ENCODE peak calls at places on chromosomes 2 and 18, in four cellular contexts. N is NB4, P is brain microvascular endothelial cell, V is left lung. G is an unnamed sample.

GRCh38 chr2:207813942-207814341 is 44.2 kb upstream of the FZD5 start:
- DNase-seq in N (no peak), P (no peak), V (no peak), G (no peak)

GRCh38 chr2:119029297-119029696 is 87.3 kb downstream of the MARCO start:
- DNase-seq in N (no peak), P (no peak), V (no peak), G (no peak)

GRCh38 chr2:159712929-159713575 is 746 bp downstream of the MARCHF7 start:
- DNase-seq in N (no peak), P (no peak), V (no peak), G (no peak)

GRCh38 chr2:46805401-46805951 is 110.1 kb downstream of the MCFD2 start:
- DNase-seq in N (no peak), P (no peak), V (no peak), G (no peak)

GRCh38 chr2:65278450-65279030 is 50.9 kb downstream of the ACTR2 start:
- DNase-seq in N (peak; percentile 69), P (peak; percentile 54), V (no peak), G (no peak)

GRCh38 chr18:9969247-9969646 is 55.4 kb downstream of the VAPA start:
- DNase-seq in N (peak; percentile 65), P (no peak), V (peak; percentile 86), G (no peak)

GRCh38 chr2:17441055-17441771 is 77.0 kb downstream of the RAD51AP2 start:
- DNase-seq in N (no peak), P (no peak), V (no peak), G (no peak)

GRCh38 chr2:20604957-20605381 is 45.9 kb downstream of the HS1BP3 start:
- DNase-seq in N (no peak), P (no peak), V (no peak), G (no peak)

GRCh38 chr2:215705771-215706261 is 269.9 kb upstream of the FN1 start:
- DNase-seq in N (no peak), P (no peak), V (no peak), G (no peak)

GRCh38 chr2:56167616-56168015 is 16.2 kb upstream of the CCDC85A start:
- DNase-seq in N (no peak), P (no peak), V (no peak), G (no peak)

GRCh38 chr2:109623297-109623696 is 9.1 kb downstream of the SOWAHC start:
- DNase-seq in N (no peak), P (no peak), V (no peak), G (no peak)

GRCh38 chr2:113200736-113201490 is 27.1 kb downstream of the PSD4 start:
- DNase-seq in N (no peak), P (no peak), V (peak; percentile 28), G (no peak)

GRCh38 chr2:67660871-67661270 is 263.7 kb downstream of the ETAA1 start:
- DNase-seq in N (no peak), P (no peak), V (no peak), G (no peak)

GRCh38 chr2:36889782-36890181 is 76.6 kb downstream of the STRN start:
- DNase-seq in N (peak; percentile 89), P (peak; percentile 89), V (no peak), G (no peak)

GRCh38 chr2:64144057-64145013 is at the start of gene PELI1:
- DNase-seq in N (peak; percentile 98), P (peak; percentile 99), V (peak; percentile 96), G (peak; percentile 92)
- TF ChIP-seq CTCF in N (no peak), P (peak; percentile 27), V (no peak), G (no peak)

DNA sequence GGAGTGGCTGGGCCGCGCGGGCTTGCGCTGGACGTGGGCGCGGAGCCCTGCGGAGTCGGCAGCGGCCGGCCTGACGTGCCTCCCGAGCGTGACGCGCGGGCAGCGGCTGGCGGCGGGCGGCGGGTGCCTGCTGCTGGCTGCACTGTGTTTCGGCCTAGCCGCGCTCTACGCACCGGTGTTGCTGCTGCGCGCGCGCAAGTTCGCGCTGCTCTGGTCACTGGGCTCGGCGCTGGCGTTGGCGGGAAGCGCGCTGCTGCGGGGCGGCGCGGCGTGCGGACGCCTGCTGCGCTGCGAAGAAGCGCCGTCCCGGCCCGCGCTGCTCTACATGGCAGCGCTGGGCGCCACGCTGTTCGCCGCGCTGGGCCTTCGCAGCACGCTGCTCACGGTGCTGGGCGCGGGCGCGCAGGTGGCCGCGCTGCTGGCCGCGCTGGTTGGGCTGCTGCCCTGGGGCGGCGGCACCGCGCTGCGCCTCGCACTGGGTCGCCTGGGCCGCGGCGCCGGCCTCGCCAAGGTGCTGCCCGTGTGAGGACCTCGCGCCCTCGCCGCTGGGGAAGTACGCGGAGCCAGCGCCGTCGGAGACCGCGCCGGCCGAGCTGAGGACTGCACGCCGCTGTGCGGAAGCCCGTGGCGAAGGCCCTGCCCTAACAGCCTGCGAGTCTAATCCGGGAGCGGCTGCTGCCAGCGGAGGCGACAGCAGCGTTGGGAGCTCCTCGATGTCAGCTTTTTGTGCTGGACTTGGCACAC is 526 bp downstream of the SFT2D3 start:
- DNase-seq in N (peak; percentile 94), P (peak; percentile 49), V (peak; percentile 96), G (no peak)
- TF ChIP-seq CTCF in N (peak; percentile 19), P (peak; percentile 28), V (no peak), G (no peak)

DNA sequence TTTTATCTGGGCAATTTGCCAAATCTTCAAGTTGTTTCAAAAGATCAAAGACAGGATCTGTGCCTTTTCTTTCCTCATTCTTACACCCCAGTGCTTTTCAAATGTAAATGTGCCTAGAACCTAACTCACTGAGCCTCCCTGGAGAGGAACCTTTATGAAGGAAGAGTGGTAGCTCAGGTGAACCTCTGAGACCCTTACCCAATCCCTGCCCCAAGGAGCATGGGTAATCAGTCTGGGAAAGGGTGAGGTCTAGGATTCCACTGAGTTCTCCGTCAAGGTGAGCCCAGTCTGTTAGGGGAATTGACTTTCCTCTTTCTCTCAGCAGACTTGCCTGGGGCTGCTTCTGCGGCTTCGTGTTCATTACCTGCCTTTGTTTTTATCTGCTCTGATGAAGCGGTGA is 88.1 kb upstream of the MAP4K4 start:
- DNase-seq in N (no peak), P (no peak), V (no peak), G (no peak)
- TF ChIP-seq CTCF in N (no peak), P (no peak), V (no peak), G (no peak)

GRCh38 chr2:108184421-108184820 is 55.3 kb upstream of the SULT1C3 start:
- DNase-seq in N (peak; percentile 28), P (peak; percentile 46), V (no peak), G (no peak)
- TF ChIP-seq CTCF in N (peak; percentile 39), P (peak; percentile 64), V (peak; percentile 22), G (no peak)

GRCh38 chr2:24086241-24086640 is 1.6 kb upstream of the TP53I3 start:
- DNase-seq in N (no peak), P (no peak), V (no peak), G (no peak)

GRCh38 chr2:24082787-24083566 is 1.7 kb downstream of the TP53I3 start:
- DNase-seq in N (no peak), P (no peak), V (no peak), G (no peak)

GRCh38 chr2:24084386-24085375 is at the start of gene TP53I3:
- DNase-seq in N (peak; percentile 52), P (peak; percentile 87), V (peak; percentile 100), G (peak; percentile 70)

GRCh38 chr2:24080721-24081120 is 3.9 kb downstream of the TP53I3 start:
- DNase-seq in N (no peak), P (no peak), V (no peak), G (no peak)

DNA sequence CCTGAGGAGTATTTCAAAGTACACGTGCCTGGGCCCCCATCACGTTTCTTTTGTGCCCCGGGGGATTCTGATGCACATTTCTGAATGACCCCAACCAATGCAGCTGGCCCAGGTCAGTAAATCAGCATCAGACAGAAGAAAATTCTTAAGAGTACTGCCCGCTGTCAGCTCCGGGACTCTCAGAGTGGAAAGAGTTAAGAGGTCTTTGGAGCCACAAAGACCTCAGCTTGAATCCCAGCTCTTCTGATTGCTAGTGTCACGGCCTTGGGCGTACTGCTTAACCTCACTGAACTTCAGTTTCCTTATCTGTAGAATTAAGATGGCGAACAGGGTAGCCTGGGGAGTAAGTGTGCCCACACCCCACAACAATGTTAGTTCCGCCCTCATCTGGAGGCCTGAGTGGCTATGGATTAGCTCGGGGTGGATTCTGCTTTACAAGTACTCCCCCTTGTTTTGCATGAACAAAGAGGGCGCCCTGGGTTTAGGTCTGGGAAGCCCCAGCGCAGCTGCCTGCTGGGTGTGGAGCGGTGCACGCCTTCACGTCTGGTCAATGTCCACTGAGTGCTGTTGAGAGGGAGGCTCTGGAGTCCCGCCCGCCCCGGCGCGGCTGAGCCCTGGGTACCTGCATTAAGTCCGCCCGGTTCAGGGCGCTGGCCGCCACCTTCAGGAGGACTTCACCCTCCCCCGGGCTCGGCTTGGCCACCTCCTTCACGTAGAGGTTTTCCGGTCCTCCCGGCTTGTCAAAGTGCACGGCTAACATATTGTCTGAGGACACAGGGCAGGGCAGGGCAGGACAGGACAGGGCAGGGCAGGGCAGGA is 858 bp downstream of the TP53I3 start:
- DNase-seq in N (peak; percentile 30), P (peak; percentile 65), V (no peak), G (no peak)
- TF ChIP-seq CTCF in N (no peak), P (peak; percentile 28), V (no peak), G (no peak)